ENCODE peak calls at places on chromosomes 16 and 17, in four cellular contexts. One of them, this sample, is unnamed.

GRCh38 chr17:40283662-40284061 is 4.0 kb upstream of the CDC6 start:
- DNase-seq in AG04449: peak; percentile 87
- DNase-seq in lower leg skin: no peak
- DNase-seq in ecto neural progenitor cell: no peak
- DNase-seq in this sample: no peak

GRCh38 chr17:83053021-83053778 is 26.2 kb upstream of the METRNL start:
- DNase-seq in lower leg skin: no peak
- DNase-seq in AG04449: no peak
- DNase-seq in ecto neural progenitor cell: peak; percentile 59
- DNase-seq in this sample: no peak

GRCh38 chr16:88681709-88682451 is 4.4 kb downstream of the SNAI3 start:
- DNase-seq in ecto neural progenitor cell: no peak
- DNase-seq in AG04449: no peak
- DNase-seq in lower leg skin: peak; percentile 57
- DNase-seq in this sample: peak; percentile 81

GRCh38 chr16:81450783-81451491 is 6.3 kb downstream of the CMIP start:
- DNase-seq in AG04449: no peak
- DNase-seq in lower leg skin: no peak
- DNase-seq in ecto neural progenitor cell: no peak
- DNase-seq in this sample: no peak

GRCh38 chr17:80795737-80796136 is 195.9 kb upstream of the CHMP6 start:
- DNase-seq in lower leg skin: no peak
- DNase-seq in ecto neural progenitor cell: no peak
- DNase-seq in AG04449: no peak
- DNase-seq in this sample: no peak

GRCh38 chr17:48718781-48719641 is 3.3 kb downstream of the PRAC1 start:
- DNase-seq in ecto neural progenitor cell: peak; percentile 71
- DNase-seq in AG04449: no peak
- DNase-seq in lower leg skin: no peak
- DNase-seq in this sample: no peak

GRCh38 chr17:37766951-37767350 is 22.1 kb upstream of the HNF1B start:
- DNase-seq in ecto neural progenitor cell: no peak
- DNase-seq in AG04449: no peak
- DNase-seq in lower leg skin: no peak
- DNase-seq in this sample: no peak

GRCh38 chr17:45342306-45342705 is 25.5 kb upstream of the MAP3K14 start:
- DNase-seq in ecto neural progenitor cell: peak; percentile 48
- DNase-seq in AG04449: no peak
- DNase-seq in lower leg skin: no peak
- DNase-seq in this sample: no peak

GRCh38 chr16:47258874-47259461 is 115.2 kb upstream of the NETO2 start:
- DNase-seq in ecto neural progenitor cell: no peak
- DNase-seq in AG04449: no peak
- DNase-seq in lower leg skin: no peak
- DNase-seq in this sample: no peak

GRCh38 chr16:5196204-5196603 is 98.6 kb upstream of the EEF2KMT start:
- DNase-seq in lower leg skin: no peak
- DNase-seq in AG04449: no peak
- DNase-seq in ecto neural progenitor cell: no peak
- DNase-seq in this sample: no peak

GRCh38 chr16:81625544-81626152 is 153.4 kb upstream of the PLCG2 start:
- DNase-seq in AG04449: no peak
- DNase-seq in ecto neural progenitor cell: no peak
- DNase-seq in lower leg skin: no peak
- DNase-seq in this sample: peak; percentile 23

GRCh38 chr16:2834968-2835367 is 4.9 kb downstream of the ZG16B start:
- DNase-seq in lower leg skin: no peak
- DNase-seq in AG04449: no peak
- DNase-seq in ecto neural progenitor cell: no peak
- DNase-seq in this sample: no peak

GRCh38 chr17:13074026-13074425 is 56.2 kb upstream of the ELAC2 start:
- DNase-seq in ecto neural progenitor cell: no peak
- DNase-seq in AG04449: peak; percentile 31
- DNase-seq in lower leg skin: peak; percentile 18
- DNase-seq in this sample: no peak

GRCh38 chr16:23712976-23713375 is at the start of gene ERN2:
- DNase-seq in AG04449: no peak
- DNase-seq in lower leg skin: no peak
- DNase-seq in ecto neural progenitor cell: peak; percentile 60
- DNase-seq in this sample: no peak

GRCh38 chr17:50474523-50474922 is 4.1 kb upstream of the RSAD1 start:
- DNase-seq in lower leg skin: no peak
- DNase-seq in ecto neural progenitor cell: no peak
- DNase-seq in AG04449: no peak
- DNase-seq in this sample: no peak

GRCh38 chr17:8734876-8735275 is 9.8 kb downstream of the CCDC42 start:
- DNase-seq in ecto neural progenitor cell: no peak
- DNase-seq in lower leg skin: no peak
- DNase-seq in AG04449: no peak
- DNase-seq in this sample: no peak

GRCh38 chr17:45145035-45145389 is 3.3 kb upstream of the HEXIM1 start:
- DNase-seq in lower leg skin: no peak
- DNase-seq in AG04449: no peak
- DNase-seq in ecto neural progenitor cell: peak; percentile 59
- DNase-seq in this sample: no peak

GRCh38 chr17:32256012-32256694 is 9.5 kb upstream of the RHBDL3 start:
- DNase-seq in lower leg skin: no peak
- DNase-seq in ecto neural progenitor cell: no peak
- DNase-seq in AG04449: no peak
- DNase-seq in this sample: no peak

GRCh38 chr17:55416470-55417052 is 5.1 kb downstream of the MMD start:
- DNase-seq in lower leg skin: no peak
- DNase-seq in ecto neural progenitor cell: no peak
- DNase-seq in AG04449: no peak
- DNase-seq in this sample: no peak

GRCh38 chr17:28725660-28726395 is at the start of gene TLCD1:
- DNase-seq in lower leg skin: peak; percentile 54
- DNase-seq in AG04449: no peak
- DNase-seq in ecto neural progenitor cell: peak; percentile 94
- DNase-seq in this sample: no peak

GRCh38 chr17:60792250-60792898 is 114.7 kb downstream of the BCAS3 start:
- DNase-seq in ecto neural progenitor cell: no peak
- DNase-seq in AG04449: no peak
- DNase-seq in lower leg skin: no peak
- DNase-seq in this sample: peak; percentile 12

GRCh38 chr17:80826955-80827645 is 164.5 kb upstream of the CHMP6 start:
- DNase-seq in lower leg skin: peak; percentile 80
- DNase-seq in ecto neural progenitor cell: no peak
- DNase-seq in AG04449: peak; percentile 85
- DNase-seq in this sample: peak; percentile 95

GRCh38 chr16:85515830-85516397 is 97.2 kb upstream of the GSE1 start:
- DNase-seq in lower leg skin: no peak
- DNase-seq in AG04449: no peak
- DNase-seq in ecto neural progenitor cell: no peak
- DNase-seq in this sample: no peak

GRCh38 chr17:13395346-13395745 is 206.4 kb downstream of the HS3ST3A1 start:
- DNase-seq in lower leg skin: no peak
- DNase-seq in ecto neural progenitor cell: no peak
- DNase-seq in AG04449: no peak
- DNase-seq in this sample: no peak

GRCh38 chr16:58375386-58375785 is 16.9 kb upstream of the GINS3 start:
- DNase-seq in ecto neural progenitor cell: no peak
- DNase-seq in AG04449: no peak
- DNase-seq in lower leg skin: no peak
- DNase-seq in this sample: no peak

GRCh38 chr16:86579268-86580062 is 1.1 kb downstream of the FOXL1 start:
- DNase-seq in lower leg skin: no peak
- DNase-seq in ecto neural progenitor cell: no peak
- DNase-seq in AG04449: no peak
- DNase-seq in this sample: no peak

GRCh38 chr17:45143767-45144198 is 4.5 kb upstream of the HEXIM1 start:
- DNase-seq in AG04449: no peak
- DNase-seq in ecto neural progenitor cell: peak; percentile 81
- DNase-seq in lower leg skin: peak; percentile 90
- DNase-seq in this sample: peak; percentile 96

GRCh38 chr16:8587065-8587464 is 3.2 kb downstream of the TMEM114 start:
- DNase-seq in AG04449: no peak
- DNase-seq in ecto neural progenitor cell: no peak
- DNase-seq in lower leg skin: no peak
- DNase-seq in this sample: no peak

GRCh38 chr17:4357030-4357635 is 9.3 kb downstream of the UBE2G1 start:
- DNase-seq in lower leg skin: no peak
- DNase-seq in ecto neural progenitor cell: no peak
- DNase-seq in AG04449: no peak
- DNase-seq in this sample: no peak